ENCODE peak calls at places on chromosomes 1 and 21, in eight cellular contexts. U is Panc1, P is left ventricle myocardium inferior, L is tibial artery, B is body of pancreas, T is adrenal gland, D is heart right ventricle, W is ovary. K is an unnamed sample. For H3K4me1, the result is how much of the 10 kb centered on the place peaks cover.

GRCh38 chr1:184002071-184002470 is 35.5 kb downstream of the COLGALT2 start:
- DNase-seq in U (no peak), P (no peak), L (no peak), B (peak), T (peak), D (peak), W (no peak), K (no peak)

GRCh38 chr1:53025034-53025777 is 36.8 kb upstream of the PODN start:
- DNase-seq in U (no peak), P (peak), L (peak), B (peak), T (peak), D (peak), W (peak), K (no peak)

GRCh38 chr1:47996406-47997226 is 569 bp downstream of the TRABD2B start:
- DNase-seq in U (no peak), P (no peak), L (peak), B (peak), T (no peak), D (peak), W (peak), K (no peak)

GRCh38 chr1:209491031-209491430 is 92.5 kb upstream of the CAMK1G start:
- DNase-seq in U (no peak), P (no peak), L (no peak), B (no peak), T (no peak), D (no peak), W (no peak), K (no peak)

GRCh38 chr1:160858127-160858909 is 4.4 kb downstream of the CD244 start:
- DNase-seq in U (no peak), P (peak), L (no peak), B (no peak), T (peak), D (no peak), W (no peak), K (no peak)

GRCh38 chr1:245551536-245551935 is 396.8 kb downstream of the KIF26B start:
- DNase-seq in U (no peak), P (no peak), L (no peak), B (no peak), T (no peak), D (no peak), W (no peak), K (no peak)

GRCh38 chr1:62407398-62408009 is 29.3 kb upstream of the USP1 start:
- DNase-seq in U (peak), P (no peak), L (no peak), B (no peak), T (peak), D (peak), W (no peak), K (no peak)

GRCh38 chr1:39609618-39610331 is 29.7 kb downstream of the HEYL start:
- DNase-seq in U (peak), P (peak), L (no peak), B (peak), T (peak), D (peak), W (peak), K (peak)

GRCh38 chr1:23657659-23658275 is 33.8 kb upstream of the RPL11 start:
- DNase-seq in U (no peak), P (peak), L (no peak), B (peak), T (peak), D (peak), W (peak), K (peak)

GRCh38 chr1:226125097-226125630 is 61.4 kb downstream of the ACBD3 start:
- DNase-seq in U (peak), P (peak), L (peak), B (peak), T (peak), D (peak), W (peak), K (peak)

GRCh38 chr1:92842082-92843045 is 10.5 kb downstream of the RPL5 start:
- DNase-seq in U (no peak), P (no peak), L (no peak), B (no peak), T (no peak), D (no peak), W (no peak), K (no peak)

GRCh38 chr1:50981741-50982140 is 11.7 kb downstream of the CDKN2C start:
- DNase-seq in U (no peak), P (no peak), L (no peak), B (no peak), T (no peak), D (peak), W (no peak), K (no peak)

GRCh38 chr1:76950306-76950705 is 83.0 kb downstream of the ST6GALNAC5 start:
- DNase-seq in U (no peak), P (no peak), L (no peak), B (no peak), T (no peak), D (no peak), W (no peak), K (no peak)

GRCh38 chr1:59043796-59044195 is 253.1 kb upstream of the FGGY start:
- DNase-seq in U (no peak), P (peak), L (peak), B (peak), T (peak), D (peak), W (peak), K (no peak)

GRCh38 chr1:39799770-39800470 is 11.3 kb upstream of the BMP8B start:
- DNase-seq in U (peak), P (peak), L (no peak), B (peak), T (peak), D (peak), W (no peak), K (peak)

GRCh38 chr1:157045251-157046218 is at the start of gene ARHGEF11:
- DNase-seq in U (no peak), P (peak), L (peak), B (peak), T (peak), D (peak), W (peak), K (peak)

GRCh38 chr1:236691348-236691747 is 5.0 kb downstream of the ACTN2 start:
- DNase-seq in U (no peak), P (no peak), L (no peak), B (no peak), T (no peak), D (no peak), W (no peak), K (no peak)

GRCh38 chr1:217881131-217881543 is 250.0 kb downstream of the SPATA17 start:
- DNase-seq in U (no peak), P (no peak), L (no peak), B (no peak), T (no peak), D (no peak), W (no peak), K (no peak)

GRCh38 chr1:100955322-100955721 is 59.4 kb downstream of the SLC30A7 start:
- DNase-seq in U (no peak), P (no peak), L (no peak), B (no peak), T (no peak), D (no peak), W (no peak), K (no peak)

GRCh38 chr1:27959792-27960603 is at the start of gene XKR8:
- DNase-seq in U (no peak), P (peak), L (peak), B (peak), T (peak), D (peak), W (peak), K (peak)
- TF ChIP-seq CTCF in U (no peak), P (peak), L (peak), B (peak), T (peak), D (peak), W (peak), K (peak)

DNA sequence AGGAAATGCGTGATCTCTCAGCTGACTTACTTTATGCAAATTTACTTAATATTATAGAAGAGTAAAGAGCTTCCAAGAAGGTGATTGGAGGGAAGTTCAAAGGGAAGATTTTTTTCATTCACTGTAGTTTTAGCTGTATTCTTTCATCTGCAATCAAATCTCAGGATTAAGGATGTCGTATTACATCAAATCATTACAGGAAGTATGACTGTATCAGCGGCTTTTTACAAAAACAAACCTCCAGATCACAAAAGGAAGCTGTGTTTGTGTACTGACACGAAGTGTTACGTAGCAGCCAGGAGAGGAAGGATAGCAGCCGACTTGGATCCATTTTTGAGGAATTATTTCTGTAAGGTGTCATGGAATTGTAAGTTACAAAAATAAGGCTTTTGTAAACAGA is 49.6 kb downstream of the KCNJ15 start:
- DNase-seq in U (no peak), P (no peak), L (no peak), B (no peak), T (no peak), D (no peak), W (no peak), K (no peak)
- H3K4me1 ChIP-seq in U (under half), P (under half), L (under half), B (under half), T (under half), D (under half), W (under half), K (under half)

GRCh38 chr1:234588402-234588801 is 21.6 kb downstream of the IRF2BP2 start:
- DNase-seq in U (no peak), P (no peak), L (no peak), B (no peak), T (no peak), D (no peak), W (no peak), K (no peak)
- H3K27ac ChIP-seq in U (no peak), P (no peak), L (peak), B (no peak), T (no peak), D (no peak), W (no peak), K (no peak)

DNA sequence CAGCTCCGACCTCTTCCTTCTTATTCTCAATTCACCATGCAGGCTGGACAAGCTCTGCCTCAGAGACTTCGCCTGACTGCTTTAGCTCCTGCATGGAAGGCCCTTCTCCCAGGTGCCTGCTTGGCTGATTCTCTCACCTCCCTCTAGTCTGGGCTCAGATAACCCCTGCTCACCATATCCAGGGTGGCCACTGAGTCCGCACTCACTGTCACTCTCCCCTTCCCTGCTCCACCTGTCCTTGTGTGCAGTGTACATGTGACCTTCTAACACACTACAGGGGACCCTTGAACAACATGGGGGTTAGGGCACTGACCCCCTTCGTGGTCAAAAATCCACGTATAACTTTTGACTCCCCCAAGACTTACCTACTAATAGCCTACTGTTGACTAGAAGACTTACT is 14.4 kb upstream of the GALNT2 start:
- DNase-seq in U (no peak), P (no peak), L (no peak), B (no peak), T (no peak), D (no peak), W (no peak), K (no peak)
- TF ChIP-seq CTCF in U (no peak), P (no peak), L (no peak), B (no peak), T (no peak), D (no peak), W (no peak), K (no peak)

GRCh38 chr1:54800899-54801759 is at the start of gene TTC22:
- DNase-seq in U (no peak), P (no peak), L (peak), B (peak), T (peak), D (no peak), W (peak), K (peak)
- H3K4me1 ChIP-seq in U (under half), P (under half), L (under half), B (under half), T (under half), D (under half), W (under half), K (under half)

K was measured in CD8-positive, alpha-beta T cell.